ENCODE peak calls at places on chromosomes 12 and 14, in ten cellular contexts. K is GM23338, S is stomach, I is sigmoid colon, P is HepG2, H is prostate gland, F is Panc1, R is transverse colon, Z is breast epithelium, E is upper lobe of left lung. Q is an unnamed sample. For H3K36me3, the result is how much of the 10 kb centered on the place peaks cover.

GRCh38 chr12:108686753-108687152 is 44.6 kb downstream of the CORO1C start:
- DNase-seq in K (no peak), S (no peak), I (no peak), P (no peak), H (no peak), F (no peak), R (no peak), Z (no peak), E (peak), Q (no peak)

GRCh38 chr14:59123975-59124374 is 64.5 kb upstream of the DAAM1 start:
- DNase-seq in K (peak), S (no peak), I (no peak), P (no peak), H (no peak), F (no peak), R (no peak), Z (no peak), E (no peak), Q (no peak)

GRCh38 chr12:49974231-49974675 is 1.5 kb downstream of the AQP6 start:
- DNase-seq in K (peak), S (peak), I (peak), P (peak), H (no peak), F (no peak), R (peak), Z (no peak), E (peak), Q (no peak)

GRCh38 chr14:74650927-74651686 is 39.1 kb upstream of the LTBP2 start:
- DNase-seq in K (no peak), S (no peak), I (no peak), P (no peak), H (no peak), F (no peak), R (no peak), Z (no peak), E (no peak), Q (no peak)

GRCh38 chr14:69987416-69988144 is 108.4 kb downstream of the SMOC1 start:
- DNase-seq in K (peak), S (no peak), I (no peak), P (no peak), H (no peak), F (no peak), R (no peak), Z (no peak), E (no peak), Q (no peak)

GRCh38 chr14:99345472-99345871 is 73.5 kb upstream of the BCL11B start:
- DNase-seq in K (no peak), S (no peak), I (no peak), P (no peak), H (no peak), F (no peak), R (no peak), Z (no peak), E (no peak), Q (no peak)

GRCh38 chr12:48003226-48004038 is 844 bp downstream of the COL2A1 start:
- DNase-seq in K (peak), S (no peak), I (no peak), P (no peak), H (no peak), F (no peak), R (no peak), Z (no peak), E (no peak), Q (no peak)

GRCh38 chr14:71309756-71310155 is 402.5 kb downstream of the PCNX1 start:
- DNase-seq in K (peak), S (no peak), I (no peak), P (no peak), H (no peak), F (no peak), R (no peak), Z (no peak), E (no peak), Q (no peak)

GRCh38 chr12:11675952-11676505 is 26.6 kb downstream of the ETV6 start:
- DNase-seq in K (no peak), S (no peak), I (no peak), P (no peak), H (no peak), F (no peak), R (no peak), Z (no peak), E (no peak), Q (no peak)

GRCh38 chr12:131773582-131774221 is 54.5 kb upstream of the MMP17 start:
- DNase-seq in K (peak), S (no peak), I (no peak), P (no peak), H (no peak), F (no peak), R (peak), Z (no peak), E (no peak), Q (no peak)
- H3K36me3 ChIP-seq in K (under half), S (half or more), I (half or more), P (under half), H (under half), F (under half), R (under half), Z (under half), E (half or more), Q (half or more)

GRCh38 chr14:56687123-56687522 is 107.5 kb downstream of the TMEM260 start:
- DNase-seq in K (no peak), S (no peak), I (no peak), P (no peak), H (no peak), F (no peak), R (no peak), Z (no peak), E (no peak), Q (no peak)

DNA sequence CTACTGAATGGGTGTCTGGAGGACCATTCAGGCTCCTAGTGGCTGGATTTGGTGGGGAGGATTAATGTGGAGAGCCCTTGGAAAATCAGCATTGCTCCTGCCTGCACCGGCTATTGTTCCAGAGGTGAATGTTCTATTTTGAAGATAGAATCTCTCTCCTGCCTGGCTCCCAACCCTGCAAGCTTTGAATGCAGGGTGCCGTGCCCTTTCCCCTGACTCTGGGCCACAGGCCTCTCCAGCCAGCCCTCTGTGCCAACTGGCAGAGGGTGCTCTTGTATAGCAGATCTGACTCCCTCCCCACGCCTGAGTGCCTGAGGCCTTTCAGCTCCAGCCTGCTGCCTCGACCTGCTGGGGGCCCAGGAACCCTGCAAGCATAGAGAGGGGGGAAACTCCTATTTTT is 106.8 kb downstream of the TMEM260 start:
- DNase-seq in K (peak), S (peak), I (no peak), P (peak), H (no peak), F (no peak), R (peak), Z (no peak), E (no peak), Q (no peak)
- TF ChIP-seq CTCF in K (peak), S (no peak), I (no peak), P (peak), H (no peak), F (no peak), R (no peak), Z (no peak), E (no peak), Q (no peak)

GRCh38 chr12:6345319-6346071 is 3.6 kb upstream of the TNFRSF1A start:
- DNase-seq in K (no peak), S (peak), I (no peak), P (peak), H (no peak), F (no peak), R (no peak), Z (no peak), E (peak), Q (no peak)
- TF ChIP-seq POLR2AphosphoS5 in K (no peak), S (peak), I (peak), P (no peak), H (no peak), F (no peak), R (no peak), Z (no peak), E (peak), Q (no peak)

DNA sequence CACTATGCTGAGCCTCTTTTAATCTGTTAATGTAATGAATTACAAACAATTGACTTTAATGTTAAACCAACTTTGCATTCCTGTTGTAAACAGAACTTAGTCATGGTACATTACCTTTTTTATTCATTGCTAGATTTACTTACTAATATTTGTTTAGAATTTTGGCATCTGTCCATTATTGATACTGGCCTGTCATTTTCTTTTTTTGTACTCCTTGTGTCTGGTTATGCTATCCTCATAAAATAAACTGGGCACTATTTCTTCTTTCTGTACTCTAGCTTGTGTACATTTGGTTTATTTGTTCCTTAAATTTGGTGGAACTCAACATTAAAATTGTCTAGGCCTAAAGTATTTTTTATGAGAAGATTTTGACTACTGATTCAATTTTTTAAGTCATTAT is 32.1 kb downstream of the SPATA7 start:
- DNase-seq in K (no peak), S (no peak), I (no peak), P (no peak), H (no peak), F (no peak), R (no peak), Z (no peak), E (no peak), Q (no peak)
- H3K36me3 ChIP-seq in K (under half), S (under half), I (under half), P (under half), H (under half), F (under half), R (under half), Z (under half), E (under half), Q (under half)

GRCh38 chr12:89157413-89157812 is 194.9 kb downstream of the DUSP6 start:
- DNase-seq in K (no peak), S (no peak), I (no peak), P (peak), H (no peak), F (no peak), R (no peak), Z (no peak), E (no peak), Q (no peak)

GRCh38 chr12:89156862-89157262 is 195.4 kb downstream of the DUSP6 start:
- DNase-seq in K (no peak), S (no peak), I (no peak), P (no peak), H (no peak), F (no peak), R (no peak), Z (no peak), E (no peak), Q (no peak)

GRCh38 chr12:89156324-89156723 is 196.0 kb downstream of the DUSP6 start:
- DNase-seq in K (no peak), S (no peak), I (no peak), P (no peak), H (no peak), F (no peak), R (no peak), Z (no peak), E (no peak), Q (no peak)

GRCh38 chr12:89153341-89153740 is 199.0 kb downstream of the DUSP6 start:
- DNase-seq in K (no peak), S (no peak), I (no peak), P (no peak), H (no peak), F (no peak), R (no peak), Z (no peak), E (no peak), Q (no peak)

GRCh38 chr12:89154743-89155530 is 197.4 kb downstream of the DUSP6 start:
- DNase-seq in K (no peak), S (no peak), I (no peak), P (no peak), H (no peak), F (no peak), R (no peak), Z (no peak), E (no peak), Q (no peak)
- TF ChIP-seq CTCF in K (peak), S (no peak), I (no peak), P (no peak), H (no peak), F (peak), R (no peak), Z (no peak), E (no peak), Q (no peak)

DNA sequence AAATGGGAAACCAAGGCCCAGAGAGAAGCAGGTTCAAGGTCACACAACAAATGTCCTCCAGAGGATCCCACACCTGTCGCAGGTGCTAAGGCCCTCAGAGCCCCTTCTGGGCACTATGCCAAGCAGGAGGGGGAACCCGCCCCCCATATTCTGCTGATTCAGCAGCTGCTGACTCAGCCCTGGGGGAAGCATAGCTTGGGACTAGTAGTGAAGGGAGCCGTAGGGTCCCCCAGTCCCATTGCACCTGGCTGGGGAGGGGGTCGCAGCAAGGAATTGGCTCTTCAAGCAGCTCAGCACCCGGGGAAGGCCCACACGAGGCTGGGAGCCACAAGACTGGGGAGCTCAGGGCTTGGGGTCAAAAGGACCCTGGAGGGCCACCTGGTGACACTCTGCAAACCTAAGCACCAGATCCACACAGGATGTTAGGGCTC is 1.0 kb downstream of the RASAL1 start:
- DNase-seq in K (no peak), S (no peak), I (no peak), P (no peak), H (no peak), F (no peak), R (no peak), Z (no peak), E (no peak), Q (no peak)
- TF ChIP-seq POLR2AphosphoS5 in K (no peak), S (no peak), I (no peak), P (no peak), H (no peak), F (no peak), R (no peak), Z (no peak), E (no peak), Q (no peak)